ENCODE peak calls at places on chromosomes 6 and 20, in five cellular contexts. X is mammary epithelial cell, B is HFFc6, U is H54, S is PC-9. P is an unnamed sample.

GRCh38 chr6:38673397-38674165 is 29.4 kb downstream of the GLO1 start:
- DNase-seq in S (no peak), U (no peak), X (no peak), B (no peak), P (no peak)

GRCh38 chr20:38147751-38148150 is 17.3 kb downstream of the TGM2 start:
- DNase-seq in S (no peak), X (no peak), B (no peak), U (no peak), P (no peak)

GRCh38 chr6:24666097-24666615 is 543 bp downstream of the TDP2 start:
- DNase-seq in X (no peak), U (peak), B (peak), S (no peak), P (no peak)

GRCh38 chr6:134035823-134036296 is 16.6 kb downstream of the SLC2A12 start:
- DNase-seq in B (no peak), S (peak), X (peak), U (peak), P (no peak)

GRCh38 chr6:37493047-37493995 is 6.4 kb downstream of the CCDC167 start:
- DNase-seq in X (no peak), B (no peak), S (no peak), U (no peak), P (no peak)

GRCh38 chr20:25285856-25286798 is 38.2 kb downstream of the PYGB start:
- DNase-seq in S (peak), X (no peak), B (no peak), U (no peak), P (no peak)

GRCh38 chr6:36980876-36981619 is 4.9 kb downstream of the MTCH1 start:
- DNase-seq in U (no peak), X (no peak), S (no peak), B (no peak), P (no peak)

GRCh38 chr20:41233976-41234514 is 83.5 kb downstream of the ZHX3 start:
- DNase-seq in X (no peak), U (no peak), B (no peak), S (no peak), P (no peak)

GRCh38 chr6:112800916-112801315 is 453.8 kb downstream of the RFPL4B start:
- DNase-seq in U (no peak), X (no peak), S (no peak), B (no peak), P (no peak)

GRCh38 chr20:58705525-58705924 is 12.9 kb downstream of the NPEPL1 start:
- DNase-seq in S (no peak), U (no peak), B (no peak), X (no peak), P (no peak)

GRCh38 chr6:27441001-27441400 is 31.9 kb downstream of the ZNF184 start:
- DNase-seq in B (no peak), U (no peak), X (peak), S (no peak), P (no peak)

GRCh38 chr6:107489636-107490567 is at the start of gene SOBP:
- DNase-seq in X (peak), S (no peak), U (no peak), B (no peak), P (peak)

GRCh38 chr6:151436300-151436699 is 15.6 kb downstream of the RMND1 start:
- DNase-seq in U (no peak), B (no peak), X (no peak), S (no peak), P (no peak)

GRCh38 chr6:167408235-167408869 is 83.5 kb downstream of the TTLL2 start:
- DNase-seq in X (no peak), S (no peak), B (no peak), U (no peak), P (no peak)

GRCh38 chr6:151494235-151494950 is 576 bp downstream of the CCDC170 start:
- DNase-seq in B (peak), U (no peak), S (peak), X (peak), P (no peak)

GRCh38 chr20:36950432-36951197 is 893 bp downstream of the SAMHD1 start:
- DNase-seq in X (peak), S (no peak), U (peak), B (peak), P (no peak)

GRCh38 chr6:66291905-66292304 is 584.9 kb upstream of the EYS start:
- DNase-seq in S (no peak), U (no peak), B (no peak), X (no peak), P (no peak)

GRCh38 chr6:21375206-21375605 is 218.3 kb upstream of the SOX4 start:
- DNase-seq in U (no peak), B (no peak), S (no peak), X (no peak), P (no peak)

GRCh38 chr6:113565306-113565705 is 291.8 kb upstream of the MARCKS start:
- DNase-seq in B (peak), S (peak), X (no peak), U (no peak), P (no peak)

GRCh38 chr6:35730745-35731413 is 6.0 kb upstream of the ARMC12 start:
- DNase-seq in U (no peak), B (no peak), X (no peak), S (no peak), P (no peak)

GRCh38 chr20:19784511-19785172 is 26.6 kb downstream of the RIN2 start:
- DNase-seq in B (peak), U (peak), S (peak), X (peak), P (peak)

GRCh38 chr6:39362487-39362865 is 40.0 kb upstream of the KCNK16 start:
- DNase-seq in S (no peak), X (no peak), U (peak), B (no peak), P (no peak)

GRCh38 chr6:126773122-126773805 is 345.2 kb upstream of the RSPO3 start:
- DNase-seq in U (no peak), S (no peak), X (no peak), B (no peak), P (no peak)

GRCh38 chr20:10939297-10939949 is 265.6 kb upstream of the JAG1 start:
- DNase-seq in X (peak), S (peak), B (no peak), U (no peak), P (no peak)

GRCh38 chr20:46174469-46175126 is 56.5 kb downstream of the CD40 start:
- DNase-seq in X (peak), B (no peak), U (no peak), S (no peak), P (peak)

GRCh38 chr6:151916075-151916474 is 108.6 kb downstream of the ESR1 start:
- DNase-seq in S (no peak), U (no peak), X (no peak), B (no peak), P (no peak)

GRCh38 chr6:30071081-30071818 is 4.3 kb downstream of the PPP1R11 start:
- DNase-seq in X (no peak), S (no peak), B (no peak), U (no peak), P (no peak)